ENCODE peak calls at places on chromosomes 16 and 17, in five cellular contexts. X is GOT3, T is D721Med, G is hippocampal formation, E is IMR-90. J is an unnamed sample.

GRCh38 chr17:77140878-77141767 is at the start of gene SEC14L1:
- DNase-seq in X (no peak), T (no peak), G (no peak), E (no peak), J (peak)

GRCh38 chr16:71645450-71645849 is 19.5 kb downstream of the MARVELD3 start:
- DNase-seq in X (no peak), T (no peak), G (no peak), E (peak), J (peak)

GRCh38 chr16:1063728-1064127 is 8.8 kb upstream of the SSTR5 start:
- DNase-seq in X (no peak), T (no peak), G (no peak), E (no peak), J (no peak)

GRCh38 chr17:66073384-66073783 is 118.5 kb downstream of the CEP112 start:
- DNase-seq in X (no peak), T (no peak), G (no peak), E (no peak), J (no peak)

GRCh38 chr17:65102235-65102634 is 34.9 kb upstream of the RGS9 start:
- DNase-seq in X (no peak), T (no peak), G (no peak), E (no peak), J (no peak)

GRCh38 chr17:55996826-55997225 is 156.4 kb upstream of the ANKFN1 start:
- DNase-seq in X (no peak), T (no peak), G (no peak), E (peak), J (no peak)

GRCh38 chr17:68972119-68972704 is 17.0 kb upstream of the ABCA8 start:
- DNase-seq in X (no peak), T (no peak), G (peak), E (peak), J (peak)

GRCh38 chr16:12737563-12737962 is 66.1 kb downstream of the CPPED1 start:
- DNase-seq in X (no peak), T (no peak), G (no peak), E (no peak), J (no peak)